ENCODE peak calls at places on chromosomes 5 and 9, in four cellular contexts. L is fibroblast of lung, C is mammary epithelial cell, K is PC-9. Q is an unnamed sample. For H3K27me3 and H3K79me2, the result is how much of the 10 kb centered on the place peaks cover.

GRCh38 chr5:73189816-73190451 is 16.9 kb downstream of the TMEM174 start:
- DNase-seq in K (no peak), L (peak), C (no peak), Q (peak)

GRCh38 chr9:99432075-99432474 is 210.0 kb downstream of the SEC61B start:
- DNase-seq in C (no peak), K (no peak), L (no peak), Q (no peak)

GRCh38 chr9:103037508-103038477 is 42.7 kb downstream of the CYLC2 start:
- DNase-seq in K (no peak), C (no peak), L (peak), Q (no peak)

GRCh38 chr5:82413302-82414042 is 135.3 kb upstream of the RPS23 start:
- DNase-seq in C (peak), K (peak), L (peak), Q (peak)

GRCh38 chr9:127445851-127446719 is 5.1 kb downstream of the RPL12 start:
- DNase-seq in C (no peak), K (peak), L (no peak), Q (no peak)

GRCh38 chr5:119583684-119584083 is 45.7 kb upstream of the FAM170A start:
- DNase-seq in C (no peak), K (no peak), L (peak), Q (peak)

GRCh38 chr5:14738050-14738449 is 73.5 kb downstream of the OTULIN start:
- DNase-seq in C (no peak), L (no peak), K (no peak), Q (no peak)

GRCh38 chr5:72223371-72223770 is 96.7 kb downstream of the MRPS27 start:
- DNase-seq in K (no peak), C (no peak), L (no peak), Q (no peak)

GRCh38 chr5:171270136-171270535 is 38.9 kb upstream of the TLX3 start:
- DNase-seq in K (no peak), L (no peak), C (no peak), Q (no peak)

GRCh38 chr5:141846031-141846430 is 32.2 kb downstream of the PCDH1 start:
- DNase-seq in K (no peak), C (no peak), L (peak), Q (peak)

GRCh38 chr5:14450055-14450524 is 131.5 kb upstream of the OTULINL start:
- DNase-seq in C (no peak), K (no peak), L (peak), Q (no peak)

GRCh38 chr9:5786370-5787127 is 46.4 kb downstream of the ERMP1 start:
- DNase-seq in C (no peak), K (no peak), L (peak), Q (no peak)

GRCh38 chr5:149424371-149425315 is 45.6 kb upstream of the IL17B start:
- DNase-seq in L (peak), C (no peak), K (no peak), Q (no peak)

GRCh38 chr5:33901176-33901575 is 9.4 kb upstream of the ADAMTS12 start:
- DNase-seq in K (no peak), L (no peak), C (no peak), Q (no peak)

GRCh38 chr5:154197801-154198461 is 7.4 kb downstream of the GALNT10 start:
- DNase-seq in C (peak), L (peak), K (peak), Q (peak)

GRCh38 chr5:180847053-180847452 is 14.0 kb downstream of the ZFP62 start:
- DNase-seq in C (no peak), K (no peak), L (no peak), Q (no peak)

GRCh38 chr5:1744393-1745189 is 55.0 kb downstream of the MRPL36 start:
- DNase-seq in C (no peak), L (no peak), K (no peak), Q (peak)

GRCh38 chr9:81737871-81738507 is 48.6 kb upstream of the TLE1 start:
- DNase-seq in L (peak), K (peak), C (peak), Q (peak)

GRCh38 chr9:70121818-70122436 is 78.3 kb downstream of the MAMDC2 start:
- DNase-seq in K (no peak), L (peak), C (peak), Q (no peak)

GRCh38 chr5:72936893-72937292 is 18.9 kb upstream of the FCHO2 start:
- DNase-seq in L (no peak), K (no peak), C (no peak), Q (no peak)

GRCh38 chr5:137075163-137075970 is 423.8 kb downstream of the SPOCK1 start:
- DNase-seq in C (peak), K (peak), L (peak), Q (no peak)

GRCh38 chr9:16023466-16023865 is 470.6 kb downstream of the CCDC171 start:
- DNase-seq in C (no peak), L (peak), K (no peak), Q (peak)

GRCh38 chr5:52924458-52924857 is 64.7 kb upstream of the ITGA2 start:
- DNase-seq in C (no peak), K (no peak), L (no peak), Q (no peak)

GRCh38 chr5:387491-388265 is 55.3 kb upstream of the EXOC3 start:
- DNase-seq in C (no peak), L (no peak), K (no peak), Q (peak)

GRCh38 chr5:179187229-179187678 is 127.1 kb downstream of the ZNF354C start:
- DNase-seq in K (no peak), L (no peak), C (no peak), Q (peak)

GRCh38 chr9:81650836-81651545 is 38.4 kb downstream of the TLE1 start:
- DNase-seq in K (no peak), C (no peak), L (no peak), Q (no peak)

GRCh38 chr5:176943816-176944215 is 44.7 kb upstream of the HK3 start:
- DNase-seq in C (no peak), L (no peak), K (no peak), Q (no peak)

GRCh38 chr9:126985870-126986498 is 71.4 kb downstream of the RALGPS1 start:
- DNase-seq in C (peak), L (peak), K (peak), Q (no peak)

GRCh38 chr5:72244862-72245371 is 75.1 kb downstream of the MRPS27 start:
- DNase-seq in K (no peak), C (no peak), L (peak), Q (no peak)

GRCh38 chr5:154743812-154744211 is 11.4 kb upstream of the LARP1 start:
- DNase-seq in K (no peak), L (no peak), C (no peak), Q (no peak)

GRCh38 chr5:178201221-178201926 is 3.0 kb upstream of the HNRNPAB start:
- DNase-seq in C (no peak), K (no peak), L (peak), Q (no peak)

GRCh38 chr5:122184676-122185255 is 55.4 kb downstream of the ZNF474 start:
- DNase-seq in K (no peak), C (no peak), L (no peak), Q (no peak)

GRCh38 chr5:111308951-111309350 is 84.8 kb downstream of the CAMK4 start:
- DNase-seq in C (peak), L (no peak), K (no peak), Q (no peak)
- H2AFZ ChIP-seq in C (no peak), L (no peak), K (no peak), Q (no peak)

GRCh38 chr5:112419050-112419595 is at the start of gene EPB41L4A:
- DNase-seq in C (peak), K (no peak), L (peak), Q (peak)

GRCh38 chr5:112420111-112420864 is 1.2 kb upstream of the EPB41L4A start:
- DNase-seq in L (peak), K (peak), C (peak), Q (peak)

GRCh38 chr5:112417931-112418358 is 1.1 kb downstream of the EPB41L4A start:
- DNase-seq in K (peak), L (peak), C (peak), Q (peak)

GRCh38 chr5:112418412-112419049 is 546 bp downstream of the EPB41L4A start:
- DNase-seq in C (peak), L (no peak), K (no peak), Q (peak)

DNA sequence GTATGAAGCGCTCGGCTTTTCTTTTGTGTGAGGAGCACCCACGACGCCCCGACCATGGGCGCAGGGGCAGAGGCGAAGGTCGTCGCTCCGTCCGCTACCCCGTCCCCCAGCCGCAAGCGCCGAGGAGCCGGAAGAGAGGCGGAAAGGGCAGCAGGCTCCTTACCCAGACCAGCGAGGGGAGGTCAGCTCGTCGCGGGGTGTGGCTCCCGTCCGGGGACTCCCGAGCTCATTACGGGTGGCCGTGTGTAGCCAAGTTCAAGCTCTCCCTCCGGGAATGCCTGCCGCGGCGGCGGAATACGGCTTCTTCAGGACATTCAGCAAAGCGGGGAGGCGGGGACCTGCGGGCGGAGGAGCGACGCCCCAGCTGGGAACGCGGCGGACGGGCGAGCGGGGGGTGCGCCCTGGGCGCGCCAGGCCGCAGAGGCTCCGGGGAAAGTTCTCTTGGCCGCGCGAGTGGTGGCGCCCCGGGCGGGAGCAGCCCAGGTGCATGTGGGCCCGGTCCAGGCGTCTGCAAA is 576 bp upstream of the EPB41L4A start:
- DNase-seq in C (peak), L (peak), K (peak), Q (peak)
- H3K27me3 ChIP-seq in C (under half), L (under half), K (under half), Q (under half)

DNA sequence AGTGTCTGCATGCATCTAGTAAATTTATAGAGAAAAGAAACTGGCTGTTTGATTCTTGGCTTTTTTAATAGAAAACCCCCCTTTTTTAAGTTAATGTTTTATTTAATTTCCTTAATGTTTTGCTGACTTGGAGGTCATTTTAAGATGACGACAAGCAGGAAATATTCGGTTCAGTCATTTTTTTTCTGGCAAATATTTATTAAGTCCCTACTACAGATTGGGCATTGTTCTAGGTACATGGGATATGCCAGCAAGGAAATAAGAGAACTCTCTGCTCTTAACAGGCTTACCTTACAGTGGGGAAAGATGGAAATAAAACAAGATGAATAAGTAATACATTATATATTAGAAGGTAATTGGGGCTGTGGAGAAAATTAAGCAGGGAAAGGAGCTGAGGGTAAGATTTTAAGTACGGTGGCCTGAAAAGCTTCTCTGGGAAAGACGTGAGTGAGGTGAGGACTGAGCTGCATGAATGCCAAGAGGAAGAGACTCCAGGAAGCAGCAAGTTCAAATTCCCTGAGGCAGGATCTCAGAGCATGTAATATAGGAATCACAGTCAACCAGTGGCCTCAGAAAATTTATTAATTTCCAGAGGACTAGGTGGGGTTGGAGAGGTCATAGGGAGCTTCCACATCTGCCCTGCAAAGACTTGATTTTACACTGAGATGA is 316.0 kb upstream of the DAP start:
- DNase-seq in L (no peak), K (no peak), C (no peak), Q (no peak)
- H3K79me2 ChIP-seq in L (under half), K (under half), C (under half), Q (under half)

DNA sequence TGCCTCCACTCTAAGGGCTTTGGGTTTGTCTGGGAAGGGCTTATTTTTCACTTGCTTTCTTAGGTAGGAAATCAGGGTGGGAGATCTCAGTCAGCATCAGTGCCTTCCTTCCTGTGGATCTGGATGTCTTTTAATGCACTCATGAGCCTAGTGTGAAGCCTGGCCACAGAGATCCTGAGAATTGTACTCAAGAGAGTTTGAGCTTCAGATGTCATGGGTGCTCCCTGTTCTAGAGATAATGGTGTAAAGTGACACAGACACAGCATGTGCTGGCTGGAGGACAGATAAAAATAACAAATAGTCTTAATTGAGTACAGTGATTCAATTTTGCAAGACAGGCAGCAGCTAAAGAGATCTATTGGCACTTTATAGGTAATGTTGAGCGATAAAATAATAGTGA is 408.9 kb upstream of the PIK3R1 start:
- DNase-seq in K (no peak), L (no peak), C (no peak), Q (no peak)
- H2AFZ ChIP-seq in K (no peak), L (no peak), C (no peak), Q (no peak)

DNA sequence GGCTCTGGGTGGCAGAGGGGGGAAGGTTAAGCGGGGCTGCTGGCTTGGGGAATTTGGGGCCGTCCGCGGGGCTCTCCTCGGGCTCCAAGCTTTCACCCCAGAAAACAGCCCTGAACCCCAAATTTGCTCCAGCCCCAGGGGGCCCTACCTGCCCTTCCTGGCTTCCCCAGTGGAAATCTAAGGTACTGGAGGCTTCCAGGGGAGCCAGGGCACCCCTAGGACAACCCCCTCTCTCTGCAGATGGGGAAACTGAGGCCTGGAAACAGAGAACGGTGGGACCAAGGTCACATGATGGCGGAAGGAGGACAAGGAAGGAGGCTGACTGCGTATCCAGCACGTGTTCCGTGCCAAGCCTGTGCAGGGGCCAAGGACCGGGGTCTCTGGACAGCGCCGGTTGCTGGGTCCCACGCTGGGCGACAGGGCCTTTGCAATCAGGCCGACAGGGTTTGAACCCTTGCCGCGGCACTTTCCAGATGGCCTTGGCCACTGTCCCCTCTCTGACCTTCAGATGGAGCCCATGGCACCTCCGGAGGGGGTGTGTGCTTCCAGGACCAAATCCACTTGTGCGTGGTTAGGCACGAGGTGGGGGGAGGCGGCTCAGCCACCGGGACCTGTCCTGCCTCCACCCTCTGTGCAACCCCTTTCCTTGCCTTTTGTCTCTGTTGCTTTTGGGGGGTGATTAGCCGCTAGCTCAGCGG is 183.1 kb downstream of the C9orf50 start:
- DNase-seq in K (no peak), C (no peak), L (no peak), Q (no peak)
- H3K27me3 ChIP-seq in K (under half), C (under half), L (under half), Q (under half)

GRCh38 chr9:652896-653295 is 188.6 kb upstream of the DMRT1 start:
- DNase-seq in L (no peak), K (no peak), C (no peak), Q (no peak)
- H3K79me2 ChIP-seq in L (under half), K (under half), C (under half), Q (under half)